ENCODE peak calls at places on chromosomes 12 and 14, in ten cellular contexts. X is esophagus squamous epithelium; Y is progenitor cell of endocrine pancreas; V is memory B cell; I is cerebellar cortex; Q is activated naive CD4-positive, alpha-beta T cell treated with Interleukin-2 at 50 U/mL for 16 hours; J is Calu3; L is mucosa of gallbladder; E is HCEC 1CT; B is NCI-H510A. M is an unnamed sample.

GRCh38 chr12:12546314-12546772 is 16.3 kb downstream of the DUSP16 start:
- DNase-seq in L (no peak), J (no peak), Q (no peak), V (no peak), E (peak), Y (no peak), I (no peak), X (no peak), B (no peak), M (peak)

GRCh38 chr12:62123721-62124203 is 136.4 kb upstream of the USP15 start:
- DNase-seq in L (peak), B (no peak), J (peak), V (peak), E (peak), Q (peak), X (no peak), I (peak), Y (peak), M (peak)

GRCh38 chr12:48758186-48758585 is 30.7 kb downstream of the ADCY6 start:
- DNase-seq in L (no peak), I (no peak), E (no peak), X (no peak), V (no peak), B (no peak), Y (no peak), Q (no peak), J (no peak), M (no peak)

GRCh38 chr12:117009759-117010158 is 89.5 kb downstream of the TESC start:
- DNase-seq in V (no peak), I (no peak), Y (no peak), E (no peak), X (no peak), L (no peak), J (no peak), B (no peak), Q (no peak), M (no peak)

GRCh38 chr14:35553808-35554207 is 19.8 kb downstream of the INSM2 start:
- DNase-seq in Q (no peak), L (no peak), J (no peak), X (no peak), E (peak), I (no peak), Y (no peak), V (no peak), B (no peak), M (no peak)

GRCh38 chr14:32480337-32480736 is 151.2 kb downstream of the AKAP6 start:
- DNase-seq in V (no peak), J (no peak), Y (no peak), B (no peak), L (no peak), E (peak), X (no peak), Q (no peak), I (no peak), M (no peak)

GRCh38 chr12:8692573-8692972 is 5.2 kb upstream of the RIMKLB start:
- DNase-seq in X (no peak), B (peak), Q (no peak), L (peak), Y (no peak), V (no peak), E (no peak), I (peak), J (no peak), M (peak)

GRCh38 chr14:89658977-89659670 is 242.1 kb upstream of the FOXN3 start:
- DNase-seq in V (no peak), L (no peak), Y (no peak), B (no peak), J (no peak), I (no peak), X (no peak), E (no peak), Q (no peak), M (no peak)

GRCh38 chr12:83817730-83818129 is 1094.9 kb downstream of the SLC6A15 start:
- DNase-seq in L (no peak), Y (no peak), V (no peak), I (no peak), X (no peak), B (no peak), Q (no peak), J (no peak), E (no peak), M (no peak)

GRCh38 chr14:100448376-100448775 is 125.2 kb downstream of the SLC25A47 start:
- DNase-seq in X (no peak), Y (no peak), Q (no peak), E (no peak), B (no peak), L (no peak), V (no peak), I (no peak), J (no peak), M (no peak)

GRCh38 chr12:4434721-4435425 is 10.7 kb downstream of the FGF6 start:
- DNase-seq in B (no peak), J (no peak), Q (no peak), V (no peak), L (no peak), X (no peak), I (no peak), E (no peak), Y (peak), M (no peak)

GRCh38 chr12:54935235-54935951 is 49.2 kb downstream of the TESPA1 start:
- DNase-seq in V (no peak), L (no peak), I (no peak), X (no peak), Y (no peak), B (no peak), Q (peak), E (peak), J (peak), M (peak)